ENCODE peak calls at places on chromosomes 2 and 18, in five cellular contexts. W, P, T, J and D are unnamed samples.

GRCh38 chr2:180203972-180204371 is 196.9 kb upstream of the CWC22 start:
- DNase-seq in T (peak; percentile 25), W (peak; percentile 81), J (peak; percentile 61), P (no peak), D (no peak)

GRCh38 chr2:145587922-145588321 is 1068.0 kb upstream of the ZEB2 start:
- DNase-seq in W (no peak), T (no peak), P (no peak), J (no peak), D (no peak)

GRCh38 chr2:230929381-230930148 is 4.5 kb upstream of the GPR55 start:
- DNase-seq in J (no peak), P (no peak), T (no peak), W (no peak), D (no peak)

GRCh38 chr2:236459393-236459792 is 110.2 kb upstream of the ACKR3 start:
- DNase-seq in W (no peak), P (no peak), T (no peak), J (no peak), D (no peak)

GRCh38 chr2:67311536-67311935 is 85.6 kb upstream of the ETAA1 start:
- DNase-seq in W (peak; percentile 91), J (no peak), P (no peak), T (no peak), D (peak; percentile 47)

GRCh38 chr2:15300645-15301573 is 260.2 kb downstream of the NBAS start:
- DNase-seq in P (no peak), W (no peak), T (no peak), J (no peak), D (no peak)

GRCh38 chr2:195795879-195796278 is 138.9 kb downstream of the SLC39A10 start:
- DNase-seq in P (no peak), T (no peak), J (no peak), W (no peak), D (no peak)

GRCh38 chr2:111634995-111635538 is 248.9 kb downstream of the ANAPC1 start:
- DNase-seq in W (peak; percentile 19), P (no peak), T (no peak), J (no peak), D (no peak)

GRCh38 chr2:3645745-3646389 is 12.1 kb upstream of the ALLC start:
- DNase-seq in T (no peak), P (no peak), J (no peak), W (no peak), D (no peak)

GRCh38 chr2:23693606-23693951 is 233.3 kb downstream of the ATAD2B start:
- DNase-seq in T (no peak), W (no peak), J (no peak), P (no peak), D (no peak)

GRCh38 chr2:45131587-45131986 is 122.3 kb upstream of the SIX2 start:
- DNase-seq in P (no peak), W (peak; percentile 93), J (no peak), T (no peak), D (peak; percentile 23)

GRCh38 chr2:185607943-185608342 is 130.7 kb upstream of the FSIP2 start:
- DNase-seq in W (no peak), P (no peak), T (no peak), J (no peak), D (no peak)

GRCh38 chr2:110770696-110771425 is 38.5 kb downstream of the ACOXL start:
- DNase-seq in T (peak; percentile 52), J (peak; percentile 17), W (peak; percentile 12), P (peak; percentile 66), D (no peak)

GRCh38 chr2:70896765-70897202 is 38.9 kb upstream of the ATP6V1B1 start:
- DNase-seq in J (no peak), W (no peak), T (no peak), P (no peak), D (no peak)

GRCh38 chr18:22902093-22902492 is 31.0 kb upstream of the RBBP8 start:
- DNase-seq in J (no peak), T (no peak), P (no peak), W (no peak), D (no peak)

GRCh38 chr18:14029512-14029911 is 102.7 kb downstream of the ZNF519 start:
- DNase-seq in T (no peak), W (no peak), J (no peak), P (no peak), D (no peak)

GRCh38 chr2:235603659-235604058 is 109.8 kb downstream of the AGAP1 start:
- DNase-seq in W (no peak), P (no peak), J (no peak), T (no peak), D (no peak)

GRCh38 chr2:60745761-60746160 is 10.3 kb upstream of the PAPOLG start:
- DNase-seq in T (no peak), J (no peak), P (no peak), W (no peak), D (no peak)

GRCh38 chr2:32812316-32812715 is 134.4 kb upstream of the LTBP1 start:
- DNase-seq in P (no peak), W (no peak), T (no peak), J (no peak), D (no peak)

GRCh38 chr18:22933958-22934423 is 863 bp downstream of the RBBP8 start:
- DNase-seq in T (no peak), P (no peak), W (no peak), J (no peak), D (no peak)

GRCh38 chr18:68121308-68121707 is 593.6 kb downstream of the TMX3 start:
- DNase-seq in T (no peak), P (no peak), W (peak; percentile 1), J (no peak), D (no peak)

GRCh38 chr2:99645960-99646359 is 156.1 kb upstream of the REV1 start:
- DNase-seq in T (no peak), P (no peak), W (no peak), J (no peak), D (no peak)

GRCh38 chr18:9643549-9643948 is 29.2 kb upstream of the PPP4R1 start:
- DNase-seq in P (peak; percentile 78), J (no peak), W (peak; percentile 98), T (no peak), D (peak; percentile 87)

GRCh38 chr2:52639692-52640091 is 1127.9 kb upstream of the CHAC2 start:
- DNase-seq in P (no peak), W (peak; percentile 55), T (no peak), J (no peak), D (no peak)

DNA sequence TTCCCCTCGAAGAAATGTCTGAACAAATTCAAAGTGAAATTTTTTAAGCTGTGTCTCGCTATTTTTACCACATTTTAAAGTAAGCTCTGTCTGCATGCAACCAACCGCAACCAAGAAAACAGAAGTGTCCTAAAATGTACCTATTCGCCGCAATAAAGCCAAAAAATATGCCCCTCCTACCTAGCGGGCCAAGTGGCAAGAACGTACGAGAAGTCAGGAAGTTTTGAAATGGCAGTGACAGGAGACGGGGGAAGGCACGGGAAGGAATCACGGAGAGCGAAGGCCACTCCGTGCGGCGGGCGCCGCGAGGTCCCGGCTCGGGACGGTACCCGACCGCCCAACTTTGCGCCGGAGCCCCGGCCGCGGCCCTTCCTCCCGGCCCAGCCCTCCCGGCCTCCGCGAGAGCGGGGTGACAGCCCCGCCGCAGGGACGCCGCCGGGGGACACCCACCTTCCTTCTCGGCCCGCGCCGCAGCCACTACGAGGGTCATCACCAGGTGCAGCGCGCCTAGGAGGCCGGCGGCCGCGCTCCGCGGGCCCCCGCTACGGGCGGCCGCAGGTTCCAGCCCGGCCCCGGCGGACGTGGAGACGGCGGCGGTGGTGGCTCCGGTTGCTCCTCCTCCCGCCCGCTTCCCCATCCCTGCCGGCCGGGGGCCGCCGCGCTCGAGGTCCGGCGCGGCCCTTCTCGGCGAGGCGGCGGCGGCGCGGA is 568 bp downstream of the TMEM131 start:
- DNase-seq in T (peak; percentile 57), W (peak; percentile 38), J (no peak), P (peak; percentile 79), D (no peak)
- H3K4me1 ChIP-seq in T (peaks cover 38% of the 10 kb centered on the region), W (no peaks in the 10 kb centered on the region), J (no peaks in the 10 kb centered on the region), P (peaks cover 16% of the 10 kb centered on the region), D (peaks cover 13% of the 10 kb centered on the region)

DNA sequence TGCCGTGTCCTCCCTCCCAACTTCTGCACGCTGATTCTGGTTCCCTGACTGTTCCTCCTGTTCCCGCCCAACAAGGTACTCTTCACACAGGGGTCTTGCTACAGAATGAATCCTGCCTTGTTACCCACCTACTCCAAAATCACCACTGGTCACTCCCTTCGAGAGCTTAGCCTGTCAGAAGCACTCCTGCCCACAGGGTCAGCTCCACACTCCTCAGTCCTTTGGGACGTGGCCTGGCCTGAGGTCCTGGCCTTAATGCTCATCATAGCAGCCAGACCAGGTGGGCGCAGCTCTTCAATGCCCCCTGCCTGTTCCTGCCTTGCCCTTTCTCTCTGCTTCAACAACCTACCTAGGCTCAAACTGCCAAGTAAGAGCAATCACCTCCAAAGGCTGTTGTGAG is 27.8 kb upstream of the ID2 start:
- DNase-seq in P (no peak), W (no peak), T (no peak), J (no peak), D (no peak)
- H3K4me1 ChIP-seq in P (peaks cover 8% of the 10 kb centered on the region), W (no peaks in the 10 kb centered on the region), T (no peaks in the 10 kb centered on the region), J (peaks cover 1% of the 10 kb centered on the region), D (peaks cover 22% of the 10 kb centered on the region)

DNA sequence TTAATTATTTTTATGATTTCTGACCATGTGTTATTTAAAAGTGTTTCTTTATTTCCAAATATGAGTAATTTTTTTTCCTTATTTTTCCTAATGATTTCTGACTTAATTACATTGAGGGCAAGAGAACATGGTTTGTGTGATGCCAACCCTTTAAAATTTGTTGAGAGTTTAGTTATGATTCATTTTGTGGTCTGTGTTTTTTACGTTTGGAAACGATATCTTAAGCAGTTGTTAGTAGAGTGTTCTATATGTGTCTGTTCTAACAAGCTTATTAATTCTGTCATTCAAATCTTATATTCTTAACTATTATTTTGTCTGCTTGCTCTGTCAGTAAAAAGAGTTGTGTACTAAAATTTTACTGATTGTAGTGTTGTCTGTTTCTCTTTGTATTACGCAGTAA is 15.0 kb downstream of the NAB1 start:
- DNase-seq in T (no peak), P (no peak), W (peak; percentile 34), J (no peak), D (no peak)
- H3K4me1 ChIP-seq in T (peaks cover 13% of the 10 kb centered on the region), P (peaks cover 25% of the 10 kb centered on the region), W (no peaks in the 10 kb centered on the region), J (peaks cover 8% of the 10 kb centered on the region), D (peaks cover 13% of the 10 kb centered on the region)

GRCh38 chr18:75880266-75880665 is 452.8 kb upstream of the SMIM21 start:
- DNase-seq in T (no peak), J (no peak), W (no peak), P (no peak), D (no peak)

GRCh38 chr18:75869197-75869596 is 441.7 kb upstream of the SMIM21 start:
- DNase-seq in J (no peak), W (peak; percentile 69), T (no peak), P (peak; percentile 74), D (no peak)

GRCh38 chr18:75879196-75879595 is 451.7 kb upstream of the SMIM21 start:
- DNase-seq in T (no peak), P (no peak), W (peak; percentile 72), J (no peak), D (no peak)

GRCh38 chr18:75875559-75875958 is 448.1 kb upstream of the SMIM21 start:
- DNase-seq in J (no peak), W (no peak), T (no peak), P (no peak), D (no peak)

DNA sequence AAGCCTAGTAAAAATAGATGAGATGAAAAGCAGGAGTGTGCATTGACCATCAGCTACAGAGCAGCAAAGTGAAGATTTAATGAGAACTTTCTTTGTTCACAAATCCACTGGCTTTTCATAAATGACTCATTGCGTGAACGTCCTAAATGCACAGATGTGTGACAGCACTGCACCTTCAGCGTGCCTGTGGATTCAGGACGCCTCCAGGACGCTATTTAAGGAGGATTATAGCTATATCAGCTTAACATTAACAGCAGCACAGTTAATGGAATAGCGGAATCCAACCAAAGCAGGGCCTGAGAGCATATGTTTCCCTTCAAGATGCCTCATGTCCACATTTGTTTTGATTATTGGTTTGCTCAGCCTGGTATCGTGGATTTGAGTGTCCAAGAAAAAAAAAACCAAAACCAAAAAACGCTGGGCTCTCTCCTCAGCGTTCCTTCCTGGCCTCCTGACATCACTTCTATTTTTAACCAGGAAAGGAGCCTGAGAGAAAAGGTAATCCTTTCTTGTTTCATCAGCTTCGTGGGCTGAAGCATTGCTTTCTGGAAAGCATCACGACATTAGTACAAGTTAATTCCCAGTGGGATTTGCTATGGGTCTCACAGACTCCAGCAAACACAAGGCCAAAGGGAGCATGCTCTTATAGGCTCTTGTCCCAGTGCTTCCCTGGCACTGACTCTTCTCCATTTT is 447.0 kb upstream of the SMIM21 start:
- DNase-seq in T (no peak), J (no peak), W (no peak), P (peak; percentile 34), D (no peak)
- H3K4me1 ChIP-seq in T (no peaks in the 10 kb centered on the region), J (peaks cover 3% of the 10 kb centered on the region), W (no peaks in the 10 kb centered on the region), P (peaks cover 5% of the 10 kb centered on the region), D (peaks cover under 1% of the 10 kb centered on the region)